ENCODE peak calls at places on chromosomes 12 and 14, in nine cellular contexts. K is neural progenitor cell, N is tibial artery, X is GM06990, W is heart left ventricle, B is mucosa of descending colon, D is BJ, S is left ventricle myocardium inferior, J is thoracic aorta. Z is an unnamed sample. For H3K36me3, the result is how much of the 10 kb centered on the place peaks cover.

GRCh38 chr14:91170504-91171121 is 56.7 kb downstream of the DGLUCY start:
- DNase-seq in K (no peak), N (no peak), X (no peak), W (peak), B (no peak), D (no peak), S (peak), J (no peak), Z (peak)

GRCh38 chr14:85576161-85576560 is 46.2 kb downstream of the FLRT2 start:
- DNase-seq in K (no peak), N (no peak), X (no peak), W (no peak), B (no peak), D (no peak), S (no peak), J (no peak), Z (no peak)

GRCh38 chr14:99125616-99126431 is 146.2 kb downstream of the BCL11B start:
- DNase-seq in K (no peak), N (peak), X (no peak), W (no peak), B (no peak), D (no peak), S (no peak), J (no peak), Z (peak)

GRCh38 chr12:66409195-66409871 is 107.0 kb downstream of the HELB start:
- DNase-seq in K (peak), N (no peak), X (peak), W (no peak), B (peak), D (peak), S (no peak), J (no peak), Z (no peak)

GRCh38 chr14:22131749-22132476 is 457.1 kb downstream of the DAD1 start:
- DNase-seq in K (peak), N (no peak), X (no peak), W (no peak), B (peak), D (no peak), S (no peak), J (no peak), Z (no peak)

GRCh38 chr14:102437997-102438922 is 71.3 kb downstream of the ANKRD9 start:
- DNase-seq in K (peak), N (peak), X (peak), W (peak), B (peak), D (peak), S (peak), J (peak), Z (peak)

GRCh38 chr12:32201996-32202395 is 95.3 kb downstream of the BICD1 start:
- DNase-seq in K (no peak), N (no peak), X (no peak), W (no peak), B (peak), D (no peak), S (peak), J (no peak), Z (no peak)

GRCh38 chr12:128672428-128672827 is 151.3 kb downstream of the SLC15A4 start:
- DNase-seq in K (no peak), N (no peak), X (no peak), W (no peak), B (no peak), D (no peak), S (no peak), J (no peak), Z (no peak)

GRCh38 chr12:54980341-54980740 is 4.2 kb downstream of the TESPA1 start:
- DNase-seq in K (no peak), N (no peak), X (no peak), W (no peak), B (no peak), D (no peak), S (no peak), J (no peak), Z (no peak)

GRCh38 chr12:90959538-90960139 is 4.7 kb upstream of the CCER1 start:
- DNase-seq in K (peak), N (no peak), X (no peak), W (no peak), B (peak), D (no peak), S (no peak), J (no peak), Z (no peak)

GRCh38 chr12:66398931-66399625 is 96.8 kb downstream of the HELB start:
- DNase-seq in K (no peak), N (no peak), X (no peak), W (no peak), B (no peak), D (no peak), S (no peak), J (no peak), Z (no peak)

GRCh38 chr14:49898485-49898884 is 5.6 kb downstream of the ARF6 start:
- DNase-seq in K (no peak), N (no peak), X (no peak), W (no peak), B (no peak), D (no peak), S (no peak), J (no peak), Z (no peak)

GRCh38 chr12:117896009-117896408 is 72.8 kb downstream of the KSR2 start:
- DNase-seq in K (no peak), N (no peak), X (no peak), W (no peak), B (no peak), D (no peak), S (no peak), J (no peak), Z (no peak)

GRCh38 chr12:58575281-58575680 is 345.0 kb downstream of the LRIG3 start:
- DNase-seq in K (no peak), N (no peak), X (no peak), W (no peak), B (peak), D (no peak), S (no peak), J (no peak), Z (no peak)

GRCh38 chr12:9364224-9365176 is 156.3 kb upstream of the PZP start:
- DNase-seq in K (peak), N (no peak), X (peak), W (no peak), B (peak), D (no peak), S (no peak), J (no peak), Z (no peak)

GRCh38 chr14:68141531-68142088 is 322.0 kb downstream of the RAD51B start:
- DNase-seq in K (no peak), N (no peak), X (no peak), W (no peak), B (no peak), D (no peak), S (no peak), J (no peak), Z (no peak)

GRCh38 chr14:34030864-34031263 is 80.0 kb upstream of the EGLN3 start:
- DNase-seq in K (no peak), N (no peak), X (no peak), W (peak), B (peak), D (no peak), S (peak), J (no peak), Z (no peak)

GRCh38 chr14:104885973-104886689 is 21.1 kb downstream of the CEP170B start:
- DNase-seq in K (no peak), N (peak), X (peak), W (no peak), B (no peak), D (no peak), S (peak), J (no peak), Z (no peak)

GRCh38 chr12:19945559-19946485 is 422.5 kb upstream of the PDE3A start:
- DNase-seq in K (no peak), N (no peak), X (no peak), W (no peak), B (no peak), D (no peak), S (no peak), J (no peak), Z (no peak)

GRCh38 chr12:28611115-28611435 is 420.8 kb downstream of the CCDC91 start:
- DNase-seq in K (no peak), N (no peak), X (no peak), W (no peak), B (no peak), D (peak), S (no peak), J (no peak), Z (no peak)

GRCh38 chr12:114668151-114668891 is 15.7 kb downstream of the TBX3 start:
- DNase-seq in K (peak), N (no peak), X (no peak), W (peak), B (peak), D (no peak), S (peak), J (peak), Z (peak)

GRCh38 chr14:105507247-105507646 is 16.2 kb downstream of the TEDC1 start:
- DNase-seq in K (no peak), N (peak), X (no peak), W (no peak), B (no peak), D (no peak), S (no peak), J (no peak), Z (no peak)

GRCh38 chr12:109573029-109573913 is at the start of the genes MMAB and MVK:
- DNase-seq in K (peak), N (peak), X (peak), W (peak), B (peak), D (peak), S (peak), J (peak), Z (peak)

GRCh38 chr14:23324455-23324846 is 3.2 kb downstream of the PABPN1 start:
- DNase-seq in K (no peak), N (no peak), X (no peak), W (no peak), B (no peak), D (no peak), S (no peak), J (no peak), Z (no peak)

GRCh38 chr12:3242199-3242863 is 165.2 kb downstream of the TSPAN9 start:
- DNase-seq in K (no peak), N (no peak), X (no peak), W (peak), B (no peak), D (no peak), S (peak), J (no peak), Z (no peak)

GRCh38 chr12:87775051-87775450 is 254.2 kb downstream of the C12orf50 start:
- DNase-seq in K (no peak), N (no peak), X (no peak), W (no peak), B (no peak), D (no peak), S (no peak), J (no peak), Z (no peak)

GRCh38 chr14:100391777-100392176 is 68.6 kb downstream of the SLC25A47 start:
- DNase-seq in K (no peak), N (no peak), X (no peak), W (no peak), B (no peak), D (peak), S (no peak), J (no peak), Z (no peak)

GRCh38 chr14:70735043-70735442 is 74.3 kb downstream of the MAP3K9 start:
- DNase-seq in K (no peak), N (no peak), X (no peak), W (no peak), B (no peak), D (no peak), S (no peak), J (no peak), Z (no peak)

GRCh38 chr12:90574676-90575075 is 380.3 kb downstream of the CCER1 start:
- DNase-seq in K (no peak), N (no peak), X (no peak), W (no peak), B (no peak), D (no peak), S (no peak), J (no peak), Z (no peak)

GRCh38 chr12:52391618-52392002 is 6.2 kb upstream of the KRT84 start:
- DNase-seq in K (no peak), N (peak), X (no peak), W (peak), B (no peak), D (no peak), S (peak), J (no peak), Z (peak)

GRCh38 chr14:23408307-23408630 is 196 bp upstream of the MYH6 start:
- DNase-seq in K (no peak), N (no peak), X (no peak), W (peak), B (no peak), D (no peak), S (peak), J (no peak), Z (no peak)

GRCh38 chr14:23437142-23438129 is 2.0 kb upstream of the MYH7 start:
- DNase-seq in K (no peak), N (peak), X (no peak), W (no peak), B (no peak), D (no peak), S (no peak), J (no peak), Z (no peak)

GRCh38 chr12:122866950-122867607 is 28.8 kb downstream of the VPS37B start:
- DNase-seq in K (no peak), N (peak), X (no peak), W (peak), B (no peak), D (no peak), S (no peak), J (no peak), Z (peak)

GRCh38 chr14:23294734-23295561 is 7.7 kb downstream of the PPP1R3E start:
- DNase-seq in K (peak), N (no peak), X (no peak), W (no peak), B (peak), D (no peak), S (no peak), J (no peak), Z (peak)

GRCh38 chr12:15477761-15478160 is 155.5 kb downstream of the PTPRO start:
- DNase-seq in K (no peak), N (no peak), X (no peak), W (no peak), B (no peak), D (no peak), S (no peak), J (no peak), Z (no peak)

GRCh38 chr14:96271421-96271762 is 15.4 kb downstream of the BDKRB1 start:
- DNase-seq in K (no peak), N (no peak), X (no peak), W (no peak), B (no peak), D (no peak), S (no peak), J (no peak), Z (no peak)

GRCh38 chr14:96269359-96269710 is 13.3 kb downstream of the BDKRB1 start:
- DNase-seq in K (no peak), N (no peak), X (no peak), W (no peak), B (no peak), D (no peak), S (no peak), J (no peak), Z (no peak)

GRCh38 chr14:96268426-96269358 is 12.7 kb downstream of the BDKRB1 start:
- DNase-seq in K (no peak), N (no peak), X (no peak), W (peak), B (no peak), D (peak), S (no peak), J (no peak), Z (no peak)

GRCh38 chr14:96272777-96273471 is 16.9 kb downstream of the BDKRB1 start:
- DNase-seq in K (no peak), N (no peak), X (no peak), W (no peak), B (no peak), D (no peak), S (no peak), J (no peak), Z (no peak)

DNA sequence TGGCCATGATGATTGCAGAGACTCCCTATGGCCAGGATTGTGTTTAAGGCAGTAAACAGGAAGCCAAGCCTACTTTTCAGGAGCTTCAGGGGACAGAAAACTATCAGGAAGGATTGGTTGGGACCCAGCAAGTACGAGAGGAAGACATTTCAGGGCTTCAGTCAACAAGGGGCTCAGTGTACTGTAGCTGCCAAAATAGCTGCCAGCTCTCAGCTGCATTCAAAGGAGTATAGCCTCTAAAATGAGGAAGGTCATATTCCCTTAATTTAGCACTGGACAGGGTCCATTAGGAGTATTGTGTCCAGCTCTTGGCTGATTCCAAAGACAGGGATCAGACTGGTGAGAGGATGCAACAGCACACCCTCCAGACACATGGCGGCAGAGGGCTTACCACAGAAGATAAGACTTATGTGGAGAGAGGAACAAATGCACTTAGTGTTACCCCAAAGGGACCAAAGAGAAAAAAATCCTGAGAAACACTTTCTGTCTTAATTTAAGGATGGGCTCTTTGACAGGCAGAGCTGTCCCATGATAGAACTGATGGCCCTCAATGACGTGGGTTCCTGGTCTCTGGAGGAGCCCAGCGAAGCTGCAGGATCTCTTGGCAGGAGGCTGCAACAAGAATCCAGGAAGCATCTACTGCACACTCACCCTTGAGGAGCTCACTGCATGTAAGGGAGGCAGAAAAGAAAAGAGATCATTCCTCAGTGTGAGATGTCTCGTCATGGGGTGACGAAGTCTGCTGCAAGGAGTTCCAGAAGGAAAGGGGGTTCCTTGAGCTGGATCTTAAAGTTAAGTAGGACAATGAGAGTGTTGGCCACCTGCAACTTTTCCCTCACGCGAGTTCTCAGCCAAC is 14.8 kb downstream of the BDKRB1 start:
- DNase-seq in K (no peak), N (no peak), X (no peak), W (no peak), B (no peak), D (no peak), S (no peak), J (no peak), Z (no peak)
- H3K4me3 ChIP-seq in K (no peak), N (no peak), X (no peak), W (no peak), B (no peak), D (no peak), S (no peak), J (no peak), Z (no peak)

DNA sequence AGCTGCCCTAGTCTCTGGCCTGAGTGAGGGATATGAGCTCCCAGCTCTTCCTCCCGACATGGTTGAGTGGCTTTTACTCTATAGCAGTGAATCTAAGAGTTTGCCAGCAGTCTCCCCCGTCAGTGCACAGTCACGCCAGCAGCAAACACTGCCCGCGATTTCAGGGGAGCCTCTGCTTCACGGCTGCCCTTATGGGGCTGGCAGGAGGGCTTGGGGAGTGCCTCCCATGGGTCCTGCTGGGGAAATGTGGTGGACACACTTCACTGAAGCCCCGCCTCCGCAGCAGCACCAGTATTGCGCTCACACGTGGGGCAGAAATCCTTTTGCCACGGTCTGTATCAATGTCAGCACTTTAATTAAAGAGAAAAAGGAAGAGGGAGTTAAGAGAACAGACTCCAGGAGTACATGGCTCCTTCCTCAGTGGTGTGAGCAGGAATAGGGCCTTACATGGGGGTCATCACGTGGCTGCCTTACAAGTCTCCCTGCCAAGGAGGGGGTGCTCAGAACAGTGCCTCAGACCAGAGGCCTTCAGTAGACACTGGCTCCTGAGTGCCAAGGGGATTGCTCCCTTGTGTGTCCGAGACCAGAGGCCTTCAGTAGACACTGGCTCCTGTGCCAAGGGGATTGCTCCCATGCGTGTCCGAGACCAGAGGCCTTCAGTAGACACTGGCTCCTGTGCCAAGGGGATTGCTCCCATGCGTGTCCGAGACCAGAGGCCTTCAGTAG is 55.7 kb downstream of the SFSWAP start:
- DNase-seq in K (no peak), N (no peak), X (no peak), W (no peak), B (no peak), D (no peak), S (no peak), J (no peak), Z (no peak)
- H3K36me3 ChIP-seq in K (under half), N (half or more), X (under half), W (half or more), B (under half), D (under half), S (half or more), J (half or more), Z (half or more)

GRCh38 chr12:104456950-104457745 is 400 bp downstream of the CHST11 start:
- DNase-seq in K (peak), N (peak), X (peak), W (peak), B (peak), D (no peak), S (peak), J (peak), Z (peak)

GRCh38 chr12:104456417-104456949 is at the start of gene CHST11:
- DNase-seq in K (peak), N (peak), X (peak), W (peak), B (peak), D (peak), S (peak), J (peak), Z (peak)

GRCh38 chr12:104459556-104459909 is 2.8 kb downstream of the CHST11 start:
- DNase-seq in K (no peak), N (no peak), X (no peak), W (no peak), B (no peak), D (no peak), S (no peak), J (no peak), Z (no peak)

GRCh38 chr12:104458645-104459555 is 2.2 kb downstream of the CHST11 start:
- DNase-seq in K (peak), N (no peak), X (peak), W (no peak), B (peak), D (no peak), S (peak), J (peak), Z (no peak)

GRCh38 chr12:104457746-104458644 is 1.2 kb downstream of the CHST11 start:
- DNase-seq in K (peak), N (peak), X (peak), W (no peak), B (peak), D (no peak), S (peak), J (no peak), Z (peak)
- TF ChIP-seq CTCF in K (no peak), N (no peak), X (peak), W (no peak), B (no peak), D (no peak), S (no peak), J (no peak), Z (no peak)

GRCh38 chr12:92506460-92506859 is 196.3 kb upstream of the PLEKHG7 start:
- DNase-seq in K (no peak), N (no peak), X (no peak), W (no peak), B (no peak), D (no peak), S (no peak), J (no peak), Z (no peak)
- H3K4me3 ChIP-seq in K (no peak), N (no peak), X (no peak), W (no peak), B (no peak), D (no peak), S (no peak), J (peak), Z (no peak)

GRCh38 chr14:103699901-103700752 is 15.1 kb downstream of the XRCC3 start:
- DNase-seq in K (no peak), N (peak), X (no peak), W (peak), B (no peak), D (no peak), S (peak), J (no peak), Z (no peak)
- H3K36me3 ChIP-seq in K (under half), N (under half), X (under half), W (half or more), B (under half), D (under half), S (half or more), J (half or more), Z (half or more)